ENCODE peak calls at places on chromosomes 1 and 21, in four cellular contexts. R is aorta, J is tibial artery, S is heart right ventricle. I is an unnamed sample.
A peak's percentile ranks its signal among the peaks of the same experiment; 100 is the strongest.

GRCh38 chr1:155847823-155848529 is 9.0 kb downstream of the GON4L start:
- DNase-seq in R (no peak), J (no peak), S (no peak), I (no peak)

GRCh38 chr1:36099681-36100341 is 11.1 kb downstream of the ADPRS start:
- DNase-seq in R (peak; percentile 89), J (peak; percentile 84), S (peak; percentile 83), I (peak; percentile 74)

GRCh38 chr1:202148391-202148790 is 3.9 kb upstream of the ARL8A start:
- DNase-seq in R (no peak), J (no peak), S (no peak), I (no peak)

GRCh38 chr1:180560200-180560867 is 1.6 kb downstream of the OVAAL start:
- DNase-seq in R (no peak), J (no peak), S (no peak), I (no peak)

GRCh38 chr21:45972716-45973474 is 8.7 kb upstream of the COL6A1 start:
- DNase-seq in R (peak; percentile 84), J (peak; percentile 82), S (peak; percentile 84), I (peak; percentile 91)

GRCh38 chr1:205656236-205656635 is 24.1 kb downstream of the SLC45A3 start:
- DNase-seq in R (no peak), J (no peak), S (no peak), I (no peak)

GRCh38 chr1:175154595-175155472 is 37.7 kb downstream of the KIAA0040 start:
- DNase-seq in R (peak; percentile 76), J (peak; percentile 77), S (peak; percentile 76), I (peak; percentile 69)

GRCh38 chr1:200925821-200926220 is 31.1 kb downstream of the INAVA start:
- DNase-seq in R (no peak), J (no peak), S (no peak), I (no peak)

GRCh38 chr1:2574350-2574749 is 12.2 kb upstream of the PRXL2B start:
- DNase-seq in R (no peak), J (no peak), S (no peak), I (no peak)

GRCh38 chr1:77756052-77756754 is 3.4 kb downstream of the USP33 start:
- DNase-seq in R (no peak), J (no peak), S (no peak), I (no peak)

GRCh38 chr1:77759090-77760028 is at the start of gene USP33:
- DNase-seq in R (peak; percentile 92), J (peak; percentile 92), S (peak; percentile 91), I (peak; percentile 90)

GRCh38 chr1:77762072-77762476 is 2.4 kb upstream of the USP33 start:
- DNase-seq in R (no peak), J (no peak), S (no peak), I (no peak)

GRCh38 chr1:77757066-77757584 is 2.5 kb downstream of the USP33 start:
- DNase-seq in R (no peak), J (no peak), S (no peak), I (no peak)

GRCh38 chr1:77757616-77758015 is 2.0 kb downstream of the USP33 start:
- DNase-seq in R (no peak), J (no peak), S (no peak), I (no peak)
- H3K4me3 ChIP-seq in R (no peak overlapping the region), J (peak overlapping the region; percentile 97), S (no peak overlapping the region), I (peak overlapping the region; percentile 96)

DNA sequence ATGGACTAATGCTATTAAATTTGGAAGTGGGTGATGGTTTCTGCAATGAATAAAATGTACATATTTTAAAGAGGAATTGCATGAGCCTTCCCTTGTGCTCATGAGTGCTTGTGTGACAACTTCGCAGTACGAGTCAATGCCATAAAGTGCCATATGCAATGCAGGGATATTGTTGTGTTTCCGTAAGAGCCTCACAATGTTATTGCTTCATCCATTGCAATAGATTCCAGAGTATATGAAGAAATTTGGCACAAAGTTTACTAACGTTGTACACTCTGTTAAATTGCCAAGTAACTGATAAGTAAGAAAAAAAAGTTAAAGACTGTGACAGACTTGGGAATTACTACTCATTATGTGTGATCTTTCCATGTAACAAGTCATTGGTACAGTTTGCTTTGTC is 22.3 kb downstream of the BTG3 start:
- DNase-seq in R (no peak), J (no peak), S (no peak), I (no peak)
- H3K4me3 ChIP-seq in R (no peak overlapping the region), J (no peak overlapping the region), S (no peak overlapping the region), I (no peak overlapping the region)

DNA sequence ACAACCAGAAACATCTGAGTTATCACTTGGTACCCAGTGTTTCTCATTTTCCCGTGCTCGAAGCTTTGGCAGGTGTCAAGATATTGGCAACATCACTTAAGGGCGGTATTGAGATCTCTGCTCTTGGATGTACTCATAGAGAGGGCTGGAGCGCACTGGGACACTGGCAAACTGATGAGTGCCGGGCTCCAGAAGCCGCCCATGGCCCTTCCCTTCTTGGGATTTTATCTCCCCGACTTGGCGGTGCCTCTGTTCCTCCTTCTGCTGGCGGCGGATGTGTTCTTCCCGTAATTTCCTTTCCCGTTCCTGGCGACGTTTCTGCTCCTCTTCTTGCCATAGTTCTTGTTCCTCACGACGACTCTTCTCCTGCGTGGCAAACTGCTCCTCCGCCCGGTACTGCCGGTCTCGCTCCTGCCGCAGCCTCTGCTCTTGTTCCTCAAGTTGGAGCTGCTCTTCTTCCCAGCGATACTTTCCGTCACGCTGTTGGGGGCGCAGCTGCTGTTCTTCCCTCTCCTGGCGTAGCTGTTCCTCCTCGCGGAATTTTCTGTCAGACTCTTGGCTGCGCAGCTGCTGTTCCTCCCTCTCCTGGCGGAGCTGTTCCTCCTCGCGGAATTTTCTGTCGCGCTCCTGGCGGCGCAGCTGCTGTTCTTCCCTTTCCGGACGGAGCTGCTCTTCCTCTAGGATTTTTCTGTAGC is 7.8 kb downstream of the TCHH start:
- DNase-seq in R (peak; percentile 40), J (no peak), S (peak; percentile 11), I (no peak)
- H3K4me3 ChIP-seq in R (no peak overlapping the region), J (peak overlapping the region; percentile 24), S (no peak overlapping the region), I (peak overlapping the region; percentile 67)

GRCh38 chr1:239976130-239976968 is 115.3 kb upstream of the FMN2 start:
- DNase-seq in R (no peak), J (no peak), S (peak; percentile 27), I (no peak)
- H3K4me3 ChIP-seq in R (no peak overlapping the region), J (no peak overlapping the region), S (no peak overlapping the region), I (no peak overlapping the region)

GRCh38 chr1:942864-943533 is 16.1 kb downstream of the NOC2L start:
- DNase-seq in R (peak; percentile 76), J (no peak), S (peak; percentile 47), I (peak; percentile 55)
- H3K4me3 ChIP-seq in R (no peak overlapping the region), J (no peak overlapping the region), S (no peak overlapping the region), I (peak overlapping the region; percentile 65)

GRCh38 chr1:162571696-162572095 is 10.2 kb downstream of the UAP1 start:
- DNase-seq in R (no peak), J (no peak), S (no peak), I (no peak)
- H3K4me3 ChIP-seq in R (no peak overlapping the region), J (no peak overlapping the region), S (no peak overlapping the region), I (no peak overlapping the region)